ENCODE peak calls at places on chromosomes 12 and 14, in six cellular contexts. One of them, this sample, is unnamed.

GRCh38 chr12:54173066-54173726 is 15.6 kb downstream of the SMUG1 start:
- DNase-seq in A172: no peak
- DNase-seq in uterus: no peak
- DNase-seq in OCI-M1: no peak
- DNase-seq in progenitor cell of endocrine pancreas: no peak
- DNase-seq in GM12892: peak
- DNase-seq in this sample: no peak

GRCh38 chr14:20606190-20606901 is 15.2 kb upstream of the RNASE12 start:
- DNase-seq in A172: peak
- DNase-seq in uterus: no peak
- DNase-seq in OCI-M1: peak
- DNase-seq in progenitor cell of endocrine pancreas: no peak
- DNase-seq in GM12892: no peak
- DNase-seq in this sample: no peak

GRCh38 chr12:51205350-51205749 is 12.5 kb downstream of the POU6F1 start:
- DNase-seq in A172: no peak
- DNase-seq in uterus: no peak
- DNase-seq in OCI-M1: no peak
- DNase-seq in progenitor cell of endocrine pancreas: no peak
- DNase-seq in GM12892: no peak
- DNase-seq in this sample: no peak

GRCh38 chr12:131983554-131983953 is 33.8 kb downstream of the EP400 start:
- DNase-seq in A172: no peak
- DNase-seq in uterus: no peak
- DNase-seq in OCI-M1: no peak
- DNase-seq in progenitor cell of endocrine pancreas: no peak
- DNase-seq in GM12892: no peak
- DNase-seq in this sample: no peak

GRCh38 chr12:131729254-131729955 is 18.5 kb downstream of the SFSWAP start:
- DNase-seq in A172: no peak
- DNase-seq in uterus: no peak
- DNase-seq in OCI-M1: no peak
- DNase-seq in progenitor cell of endocrine pancreas: no peak
- DNase-seq in GM12892: no peak
- DNase-seq in this sample: no peak

GRCh38 chr12:19151298-19151697 is 21.8 kb downstream of the PLEKHA5 start:
- DNase-seq in A172: no peak
- DNase-seq in uterus: no peak
- DNase-seq in OCI-M1: no peak
- DNase-seq in progenitor cell of endocrine pancreas: no peak
- DNase-seq in GM12892: no peak
- DNase-seq in this sample: no peak

GRCh38 chr14:64628940-64629403 is 75.3 kb upstream of the PLEKHG3 start:
- DNase-seq in A172: peak
- DNase-seq in uterus: peak
- DNase-seq in OCI-M1: no peak
- DNase-seq in progenitor cell of endocrine pancreas: no peak
- DNase-seq in GM12892: no peak
- DNase-seq in this sample: no peak

GRCh38 chr12:3520168-3520567 is 29.2 kb downstream of the PRMT8 start:
- DNase-seq in A172: no peak
- DNase-seq in uterus: no peak
- DNase-seq in OCI-M1: no peak
- DNase-seq in progenitor cell of endocrine pancreas: no peak
- DNase-seq in GM12892: no peak
- DNase-seq in this sample: no peak

GRCh38 chr14:101774006-101774755 is 12.7 kb downstream of the PPP2R5C start:
- DNase-seq in A172: no peak
- DNase-seq in uterus: no peak
- DNase-seq in OCI-M1: no peak
- DNase-seq in progenitor cell of endocrine pancreas: no peak
- DNase-seq in GM12892: no peak
- DNase-seq in this sample: no peak

GRCh38 chr12:3102721-3103410 is 25.7 kb downstream of the TSPAN9 start:
- DNase-seq in A172: no peak
- DNase-seq in uterus: peak
- DNase-seq in OCI-M1: no peak
- DNase-seq in progenitor cell of endocrine pancreas: no peak
- DNase-seq in GM12892: no peak
- DNase-seq in this sample: no peak

This sample was measured in KG1.